ENCODE peak calls at places on chromosome 12, in seven cellular contexts. P is activated T-helper 1 cell treated with anti-CD3 and anti-CD28 coated beads, Interleukin-12 subunit alpha, Interleukin-12 subunit beta, Interleukin-2, Interleukin-4 antibody, amounts not matched to agents 30 ng/mL and 10 ng/mL and 1 ng/mL, durations not matched to agents 14 hours and 24 hours and 36 hours; M is activated naive CD8-positive, alpha-beta T cell treated with anti-CD3 and anti-CD28 coated beads for 36 hours; R is HL-60; C is lung; F is HEK293T; W is GM04504. S is an unnamed sample.

GRCh38 chr12:55738113-55739024 is 4.6 kb upstream of the GDF11 start:
- DNase-seq in P (peak), M (peak), R (peak), C (peak), F (peak), W (peak), S (peak)

GRCh38 chr12:95877622-95878021 is 18.9 kb downstream of the SNRPF start:
- DNase-seq in P (no peak), M (no peak), R (no peak), C (no peak), F (no peak), W (no peak), S (no peak)

GRCh38 chr12:94218244-94218643 is 69.9 kb downstream of the PLXNC1 start:
- DNase-seq in P (no peak), M (no peak), R (no peak), C (no peak), F (no peak), W (no peak), S (no peak)

GRCh38 chr12:128662106-128662505 is 161.7 kb downstream of the SLC15A4 start:
- DNase-seq in P (no peak), M (no peak), R (no peak), C (no peak), F (no peak), W (no peak), S (no peak)

GRCh38 chr12:80017261-80017870 is 82.0 kb upstream of the OTOGL start:
- DNase-seq in P (no peak), M (no peak), R (no peak), C (no peak), F (no peak), W (no peak), S (no peak)

GRCh38 chr12:53232641-53233538 is 881 bp upstream of the RARG start:
- DNase-seq in P (peak), M (peak), R (peak), C (no peak), F (no peak), W (no peak), S (no peak)

GRCh38 chr12:82517027-82517426 is 158.7 kb downstream of the METTL25 start:
- DNase-seq in P (no peak), M (no peak), R (peak), C (no peak), F (peak), W (no peak), S (no peak)

GRCh38 chr12:113049976-113050742 is 6.4 kb upstream of the DTX1 start:
- DNase-seq in P (no peak), M (no peak), R (peak), C (no peak), F (peak), W (no peak), S (no peak)

GRCh38 chr12:38850463-38850862 is 54.9 kb downstream of the CPNE8 start:
- DNase-seq in P (no peak), M (no peak), R (no peak), C (no peak), F (no peak), W (peak), S (no peak)

GRCh38 chr12:94622475-94622874 is 27.9 kb downstream of the TMCC3 start:
- DNase-seq in P (no peak), M (no peak), R (no peak), C (no peak), F (no peak), W (no peak), S (no peak)